ENCODE peak calls at places on chromosomes 16 and 17, in seven cellular contexts. D is breast epithelium, M is NCI-H1436 treated with DMSO at 0.1 percent for 48 hours, H is SK-N-MC, W is IMR-90, L is right lobe of liver, R is amygdala. T is an unnamed sample.

GRCh38 chr16:88379694-88380040 is 3.1 kb upstream of the ZNF469 start:
- DNase-seq in R (no peak), D (no peak), H (no peak), W (no peak), M (no peak), L (no peak), T (no peak)

GRCh38 chr17:5701371-5701770 is 117.1 kb upstream of the NLRP1 start:
- DNase-seq in M (no peak), H (no peak), R (no peak), W (no peak), D (no peak), L (no peak), T (no peak)

GRCh38 chr16:66487580-66488235 is 60.6 kb downstream of the BEAN1 start:
- DNase-seq in M (no peak), L (peak), H (no peak), W (no peak), R (no peak), D (peak), T (no peak)

GRCh38 chr17:49971848-49972485 is 3.0 kb downstream of the DLX4 start:
- DNase-seq in H (no peak), M (no peak), W (no peak), L (no peak), R (no peak), D (no peak), T (no peak)

GRCh38 chr16:8173111-8173644 is 417.1 kb downstream of the TMEM114 start:
- DNase-seq in R (peak), D (peak), H (peak), W (peak), M (no peak), L (peak), T (peak)

GRCh38 chr16:10835281-10835931 is 16.8 kb upstream of the TVP23A start:
- DNase-seq in R (no peak), H (no peak), W (no peak), M (no peak), L (no peak), D (no peak), T (no peak)

GRCh38 chr16:89737341-89738071 is 16.2 kb downstream of the ZNF276 start:
- DNase-seq in M (no peak), D (no peak), L (no peak), H (no peak), R (no peak), W (no peak), T (no peak)

GRCh38 chr17:78276499-78276898 is 45.1 kb downstream of the TMEM235 start:
- DNase-seq in H (no peak), M (no peak), W (no peak), L (no peak), D (no peak), R (no peak), T (no peak)

GRCh38 chr16:80791411-80791810 is 13.0 kb downstream of the CDYL2 start:
- DNase-seq in H (no peak), M (no peak), R (no peak), D (no peak), L (no peak), W (no peak), T (no peak)

GRCh38 chr16:75188832-75189477 is 18.0 kb downstream of the CTRB2 start:
- DNase-seq in H (no peak), W (no peak), M (no peak), R (no peak), D (peak), L (no peak), T (no peak)

GRCh38 chr16:88363239-88363891 is 19.4 kb upstream of the ZNF469 start:
- DNase-seq in H (no peak), D (no peak), L (no peak), W (no peak), M (no peak), R (no peak), T (no peak)

GRCh38 chr17:9813166-9813565 is 8.7 kb downstream of the GSG1L2 start:
- DNase-seq in L (no peak), R (no peak), H (no peak), D (no peak), M (no peak), W (no peak), T (no peak)

GRCh38 chr17:78416311-78416711 is 37.9 kb downstream of the PGS1 start:
- DNase-seq in R (no peak), H (no peak), M (no peak), L (no peak), D (no peak), W (peak), T (no peak)

GRCh38 chr17:17868637-17869522 is 32.1 kb upstream of the SREBF1 start:
- DNase-seq in M (no peak), W (peak), R (no peak), H (no peak), L (no peak), D (no peak), T (no peak)

GRCh38 chr17:48910370-48910769 is 2.2 kb downstream of the UBE2Z start:
- DNase-seq in L (no peak), H (no peak), W (no peak), M (no peak), D (no peak), R (peak), T (no peak)

GRCh38 chr16:24753437-24753836 is 24.0 kb downstream of the TNRC6A start:
- DNase-seq in M (no peak), W (no peak), H (no peak), R (no peak), D (no peak), L (no peak), T (no peak)